ENCODE peak calls at places on chromosomes 13 and 19, in four cellular contexts. One of them, this sample, is unnamed.

GRCh38 chr13:43301341-43301969 is 278.1 kb downstream of the DNAJC15 start:
- DNase-seq in psoas muscle: no peak
- DNase-seq in CD8-positive, alpha-beta T cell: no peak
- DNase-seq in neural progenitor cell: no peak
- DNase-seq in this sample: no peak

GRCh38 chr13:60267498-60268202 is 103.9 kb upstream of the DIAPH3 start:
- DNase-seq in psoas muscle: no peak
- DNase-seq in CD8-positive, alpha-beta T cell: peak
- DNase-seq in neural progenitor cell: peak
- DNase-seq in this sample: no peak

GRCh38 chr19:51259348-51260245 is 8.7 kb downstream of the SIGLECL1 start:
- DNase-seq in psoas muscle: no peak
- DNase-seq in CD8-positive, alpha-beta T cell: peak
- DNase-seq in neural progenitor cell: peak
- DNase-seq in this sample: peak

GRCh38 chr19:8373867-8374813 is 10.2 kb downstream of the ANGPTL4 start:
- DNase-seq in psoas muscle: peak
- DNase-seq in CD8-positive, alpha-beta T cell: no peak
- DNase-seq in neural progenitor cell: no peak
- DNase-seq in this sample: no peak

GRCh38 chr13:70310720-70311119 is 202.5 kb upstream of the KLHL1 start:
- DNase-seq in psoas muscle: no peak
- DNase-seq in CD8-positive, alpha-beta T cell: no peak
- DNase-seq in neural progenitor cell: peak
- DNase-seq in this sample: no peak

GRCh38 chr19:34386645-34387445 is 17.4 kb upstream of the PDCD2L start:
- DNase-seq in psoas muscle: no peak
- DNase-seq in CD8-positive, alpha-beta T cell: no peak
- DNase-seq in neural progenitor cell: no peak
- DNase-seq in this sample: no peak

GRCh38 chr19:11383706-11384048 is 437 bp downstream of the EPOR start:
- DNase-seq in psoas muscle: no peak
- DNase-seq in CD8-positive, alpha-beta T cell: no peak
- DNase-seq in neural progenitor cell: peak
- DNase-seq in this sample: no peak

GRCh38 chr19:19747357-19748220 is 14.7 kb upstream of the ZNF14 start:
- DNase-seq in psoas muscle: no peak
- DNase-seq in CD8-positive, alpha-beta T cell: no peak
- DNase-seq in neural progenitor cell: no peak
- DNase-seq in this sample: no peak

GRCh38 chr13:110319774-110320509 is 12.9 kb downstream of the COL4A2 start:
- DNase-seq in psoas muscle: no peak
- DNase-seq in CD8-positive, alpha-beta T cell: no peak
- DNase-seq in neural progenitor cell: no peak
- DNase-seq in this sample: no peak

GRCh38 chr13:79225487-79226232 is 180.4 kb downstream of the RBM26 start:
- DNase-seq in psoas muscle: no peak
- DNase-seq in CD8-positive, alpha-beta T cell: no peak
- DNase-seq in neural progenitor cell: no peak
- DNase-seq in this sample: no peak

GRCh38 chr19:13983213-13983889 is 22.8 kb downstream of the RFX1 start:
- DNase-seq in psoas muscle: no peak
- DNase-seq in CD8-positive, alpha-beta T cell: no peak
- DNase-seq in neural progenitor cell: no peak
- DNase-seq in this sample: no peak

GRCh38 chr19:51357952-51358351 is 8.2 kb downstream of the ETFB start:
- DNase-seq in psoas muscle: peak
- DNase-seq in CD8-positive, alpha-beta T cell: no peak
- DNase-seq in neural progenitor cell: no peak
- DNase-seq in this sample: no peak

GRCh38 chr19:10305139-10305806 is 4.3 kb downstream of the ZGLP1 start:
- DNase-seq in psoas muscle: no peak
- DNase-seq in CD8-positive, alpha-beta T cell: no peak
- DNase-seq in neural progenitor cell: no peak
- DNase-seq in this sample: no peak

GRCh38 chr19:43814663-43815352 is 12.3 kb upstream of the ZNF283 start:
- DNase-seq in psoas muscle: no peak
- DNase-seq in CD8-positive, alpha-beta T cell: no peak
- DNase-seq in neural progenitor cell: no peak
- DNase-seq in this sample: no peak

GRCh38 chr13:33235078-33235477 is 50.5 kb downstream of the STARD13 start:
- DNase-seq in psoas muscle: no peak
- DNase-seq in CD8-positive, alpha-beta T cell: no peak
- DNase-seq in neural progenitor cell: no peak
- DNase-seq in this sample: no peak

GRCh38 chr13:23575632-23576031 is 5.4 kb downstream of the TNFRSF19 start:
- DNase-seq in psoas muscle: no peak
- DNase-seq in CD8-positive, alpha-beta T cell: no peak
- DNase-seq in neural progenitor cell: no peak
- DNase-seq in this sample: no peak

GRCh38 chr13:23578411-23579071 is 8.3 kb downstream of the TNFRSF19 start:
- DNase-seq in psoas muscle: peak
- DNase-seq in CD8-positive, alpha-beta T cell: peak
- DNase-seq in neural progenitor cell: peak
- DNase-seq in this sample: peak

GRCh38 chr13:23579886-23580706 is 9.9 kb downstream of the TNFRSF19 start:
- DNase-seq in psoas muscle: no peak
- DNase-seq in CD8-positive, alpha-beta T cell: no peak
- DNase-seq in neural progenitor cell: peak
- DNase-seq in this sample: no peak

GRCh38 chr13:23583491-23583890 is 13.3 kb downstream of the TNFRSF19 start:
- DNase-seq in psoas muscle: no peak
- DNase-seq in CD8-positive, alpha-beta T cell: no peak
- DNase-seq in neural progenitor cell: no peak
- DNase-seq in this sample: no peak

DNA sequence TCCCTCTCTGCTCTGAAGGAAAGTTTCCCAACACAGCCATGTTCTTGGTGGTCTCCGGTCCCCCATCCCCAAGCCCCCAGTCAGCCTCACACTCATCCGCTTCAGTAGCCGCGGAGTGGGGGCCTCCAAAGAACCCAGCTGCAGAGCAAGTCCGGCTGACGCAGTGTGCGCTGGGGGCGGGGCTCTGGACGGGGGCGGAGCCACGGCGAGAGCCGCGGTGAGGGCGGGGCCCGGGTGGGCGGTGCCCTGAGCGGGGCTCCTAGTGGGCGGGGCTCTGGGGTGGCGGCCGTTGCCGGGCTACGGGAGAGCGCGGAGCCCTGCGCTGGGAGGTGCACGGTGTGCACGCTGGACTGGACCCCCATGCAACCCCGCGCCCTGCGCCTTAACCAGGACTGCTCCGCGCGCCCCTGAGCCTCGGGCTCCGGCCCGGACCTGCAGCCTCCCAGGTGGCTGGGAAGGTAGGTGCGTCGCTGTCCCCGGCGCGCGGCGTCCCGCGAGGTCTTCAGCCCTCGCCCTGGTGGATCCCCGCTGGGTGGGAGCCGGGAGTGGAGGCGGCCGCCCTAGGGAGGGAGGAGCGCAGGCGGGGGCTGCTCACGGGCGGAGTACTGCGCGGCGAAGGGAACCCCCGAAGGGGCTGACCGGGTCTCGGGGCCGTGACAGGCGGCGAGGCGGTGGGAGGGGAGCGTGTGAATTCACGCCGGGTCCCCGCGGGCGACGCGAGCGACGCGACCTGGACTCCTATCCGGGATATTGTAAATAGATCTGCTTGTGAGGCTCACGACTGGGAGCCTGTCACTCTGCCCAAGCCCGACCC is 9.1 kb downstream of the TNFRSF19 start:
- DNase-seq in psoas muscle: peak
- DNase-seq in CD8-positive, alpha-beta T cell: peak
- DNase-seq in neural progenitor cell: peak
- DNase-seq in this sample: peak
- TF ChIP-seq CTCF in psoas muscle: no peak
- TF ChIP-seq CTCF in CD8-positive, alpha-beta T cell: no peak
- TF ChIP-seq CTCF in neural progenitor cell: no peak
- TF ChIP-seq CTCF in this sample: peak

GRCh38 chr13:75812751-75813181 is 176.6 kb downstream of the LMO7 start:
- DNase-seq in psoas muscle: no peak
- DNase-seq in CD8-positive, alpha-beta T cell: no peak
- DNase-seq in neural progenitor cell: no peak
- DNase-seq in this sample: no peak

GRCh38 chr13:75813323-75813722 is 177.2 kb downstream of the LMO7 start:
- DNase-seq in psoas muscle: peak
- DNase-seq in CD8-positive, alpha-beta T cell: no peak
- DNase-seq in neural progenitor cell: no peak
- DNase-seq in this sample: no peak

GRCh38 chr13:75818181-75819110 is 182.3 kb downstream of the LMO7 start:
- DNase-seq in psoas muscle: no peak
- DNase-seq in CD8-positive, alpha-beta T cell: no peak
- DNase-seq in neural progenitor cell: no peak
- DNase-seq in this sample: no peak
- TF ChIP-seq CTCF in psoas muscle: no peak
- TF ChIP-seq CTCF in CD8-positive, alpha-beta T cell: no peak
- TF ChIP-seq CTCF in neural progenitor cell: no peak
- TF ChIP-seq CTCF in this sample: no peak

GRCh38 chr19:36150586-36150985 is 1.7 kb downstream of the COX7A1 start:
- DNase-seq in psoas muscle: peak
- DNase-seq in CD8-positive, alpha-beta T cell: no peak
- DNase-seq in neural progenitor cell: no peak
- DNase-seq in this sample: no peak

GRCh38 chr19:36149673-36150406 is 2.4 kb downstream of the COX7A1 start:
- DNase-seq in psoas muscle: no peak
- DNase-seq in CD8-positive, alpha-beta T cell: no peak
- DNase-seq in neural progenitor cell: no peak
- DNase-seq in this sample: no peak

GRCh38 chr19:36152886-36153525 is 759 bp upstream of the COX7A1 start:
- DNase-seq in psoas muscle: peak
- DNase-seq in CD8-positive, alpha-beta T cell: no peak
- DNase-seq in neural progenitor cell: no peak
- DNase-seq in this sample: no peak

GRCh38 chr19:36152061-36152885 is at the start of gene COX7A1:
- DNase-seq in psoas muscle: peak
- DNase-seq in CD8-positive, alpha-beta T cell: no peak
- DNase-seq in neural progenitor cell: no peak
- DNase-seq in this sample: no peak

DNA sequence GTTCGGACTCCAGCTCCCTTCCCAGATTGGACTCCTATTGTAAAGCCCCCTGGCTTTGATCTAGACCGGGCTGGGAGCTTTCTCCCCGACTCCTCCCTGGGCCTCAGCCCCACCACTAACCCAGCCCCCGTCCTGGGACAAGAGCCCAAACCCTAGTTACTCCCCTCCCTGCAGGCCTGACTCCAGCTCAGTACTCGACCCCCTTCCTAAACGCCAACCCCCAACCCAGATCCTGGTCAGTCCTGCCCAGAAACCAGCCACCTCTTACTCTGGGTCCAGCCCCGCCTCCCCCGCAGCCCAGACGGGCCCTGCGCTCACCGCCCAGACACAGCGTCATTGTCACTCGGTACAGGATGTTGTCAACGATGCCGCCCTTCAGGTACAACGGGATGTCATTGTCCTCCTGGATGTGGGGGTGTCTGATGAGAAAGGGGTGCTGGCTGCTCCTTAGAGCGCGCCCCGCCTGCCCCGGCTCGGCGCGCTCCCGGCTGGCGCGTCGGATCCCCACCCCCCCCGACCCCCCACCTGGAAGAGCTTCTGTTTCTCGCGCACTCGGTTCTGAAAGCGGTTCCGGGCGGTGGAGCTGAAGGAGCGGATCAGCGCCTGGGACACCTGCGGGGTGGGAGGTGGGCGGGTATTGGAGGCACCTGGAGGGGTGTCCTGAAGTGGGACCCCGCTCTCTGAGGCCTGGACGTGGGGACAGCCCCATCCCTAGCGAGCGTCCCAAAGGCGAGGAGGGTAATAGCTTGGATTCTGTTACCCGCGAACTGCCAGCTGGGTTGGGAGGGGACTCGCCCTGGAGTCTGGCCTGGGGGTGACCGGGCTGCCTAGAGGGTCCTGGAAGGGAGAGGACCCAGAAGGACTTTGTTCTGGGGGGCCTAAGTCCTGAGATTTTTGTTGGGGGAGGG is 849 bp downstream of the COX7A1 start:
- DNase-seq in psoas muscle: peak
- DNase-seq in CD8-positive, alpha-beta T cell: no peak
- DNase-seq in neural progenitor cell: no peak
- DNase-seq in this sample: no peak
- TF ChIP-seq CTCF in psoas muscle: no peak
- TF ChIP-seq CTCF in CD8-positive, alpha-beta T cell: no peak
- TF ChIP-seq CTCF in neural progenitor cell: no peak
- TF ChIP-seq CTCF in this sample: no peak

DNA sequence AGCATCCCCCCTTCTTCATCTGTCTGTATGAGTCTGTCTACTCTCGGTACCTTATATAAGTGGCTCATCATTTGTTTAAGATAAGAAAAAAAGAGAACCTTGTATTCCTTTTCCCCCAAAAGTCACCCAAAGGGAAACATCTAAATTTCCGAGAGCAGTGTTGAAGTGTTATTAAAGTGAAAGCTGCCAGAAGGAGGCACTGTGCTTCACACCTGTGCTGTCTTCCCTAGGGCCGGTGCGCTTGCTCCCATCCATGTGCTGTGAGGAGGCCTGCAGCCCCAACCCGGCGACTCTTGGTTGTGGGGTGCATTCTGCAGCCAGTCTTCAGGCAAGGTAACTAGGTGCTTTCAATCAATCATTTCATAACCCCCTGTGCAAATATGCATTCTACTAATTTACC is 97.5 kb downstream of the TNFRSF19 start:
- DNase-seq in psoas muscle: no peak
- DNase-seq in CD8-positive, alpha-beta T cell: no peak
- DNase-seq in neural progenitor cell: peak
- DNase-seq in this sample: no peak
- TF ChIP-seq CTCF in psoas muscle: no peak
- TF ChIP-seq CTCF in CD8-positive, alpha-beta T cell: no peak
- TF ChIP-seq CTCF in neural progenitor cell: peak
- TF ChIP-seq CTCF in this sample: no peak